ENCODE peak calls at places on chromosome 22, in six cellular contexts. Y, R, K, C, X and J are unnamed samples. For H3K9me3 and H3K4me1, the result is how much of the 10 kb centered on the place peaks cover.

GRCh38 chr22:23675502-23676415 is 15.1 kb upstream of the RGL4 start:
- DNase-seq in R (no peak), Y (no peak), X (peak), C (no peak), K (no peak), J (peak)

GRCh38 chr22:43272301-43272700 is 70.9 kb downstream of the SCUBE1 start:
- DNase-seq in Y (no peak), K (no peak), X (no peak), C (no peak), R (no peak), J (no peak)

GRCh38 chr22:47291565-47292495 is 529.4 kb downstream of the TBC1D22A start:
- DNase-seq in X (peak), K (no peak), R (no peak), Y (no peak), C (no peak), J (peak)

GRCh38 chr22:23684561-23685031 is 6.2 kb upstream of the RGL4 start:
- DNase-seq in K (no peak), X (no peak), R (no peak), Y (no peak), C (no peak), J (no peak)

GRCh38 chr22:22009661-22010060 is 27.1 kb upstream of the TOP3B start:
- DNase-seq in X (no peak), C (no peak), Y (no peak), K (no peak), R (no peak), J (no peak)

GRCh38 chr22:45202333-45203149 is 38.2 kb downstream of the KIAA0930 start:
- DNase-seq in K (no peak), C (no peak), Y (no peak), R (peak), X (peak), J (no peak)

GRCh38 chr22:29702931-29703594 is 16.7 kb upstream of the CABP7 start:
- DNase-seq in K (peak), C (no peak), Y (no peak), X (no peak), R (peak), J (peak)

GRCh38 chr22:41418717-41419116 is 27.9 kb downstream of the TOB2 start:
- DNase-seq in C (no peak), K (no peak), R (no peak), X (no peak), Y (no peak), J (no peak)

GRCh38 chr22:46737105-46737975 is 712 bp downstream of the CERK start:
- DNase-seq in R (no peak), K (peak), Y (peak), X (peak), C (peak), J (peak)

GRCh38 chr22:44181912-44182590 is 1.3 kb downstream of the PARVG start:
- DNase-seq in R (no peak), C (peak), Y (no peak), K (no peak), X (no peak), J (no peak)

GRCh38 chr22:27726726-27727449 is 74.7 kb downstream of the MN1 start:
- DNase-seq in K (peak), Y (no peak), R (peak), X (no peak), C (no peak), J (peak)

GRCh38 chr22:25169278-25170031 is 30.2 kb upstream of the CRYBB3 start:
- DNase-seq in C (no peak), K (no peak), R (no peak), X (no peak), Y (no peak), J (peak)

GRCh38 chr22:28247667-28248363 is 328.8 kb upstream of the PITPNB start:
- DNase-seq in Y (peak), K (no peak), R (no peak), X (no peak), C (no peak), J (no peak)

GRCh38 chr22:28172948-28173360 is 253.9 kb upstream of the PITPNB start:
- DNase-seq in Y (no peak), R (no peak), C (no peak), K (no peak), X (no peak), J (no peak)

GRCh38 chr22:40666151-40666848 is 13.0 kb upstream of the MCHR1 start:
- DNase-seq in Y (peak), C (no peak), X (no peak), R (no peak), K (peak), J (peak)

GRCh38 chr22:50293441-50294318 is 13.8 kb downstream of the PLXNB2 start:
- DNase-seq in X (peak), C (no peak), Y (peak), R (no peak), K (peak), J (peak)

DNA sequence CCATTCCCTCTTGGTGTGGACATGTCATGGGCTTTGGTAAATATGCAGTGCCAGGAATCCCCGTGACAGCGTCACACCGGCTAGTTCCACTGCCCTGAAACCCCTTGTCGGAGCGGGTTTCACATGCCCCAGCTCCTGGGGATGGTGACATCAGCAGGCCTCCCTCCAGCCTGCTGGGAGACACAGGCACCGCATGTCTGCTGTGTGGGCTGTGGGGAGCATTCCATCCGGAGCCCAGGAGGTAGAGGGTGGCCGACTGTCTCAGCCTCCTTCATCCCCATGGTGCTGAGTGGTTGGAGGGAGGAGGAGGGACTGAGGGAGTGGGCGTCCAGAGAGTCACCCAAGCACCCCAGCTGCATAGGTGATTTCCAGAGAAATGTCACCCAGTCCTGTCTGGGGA is 1161.1 kb downstream of the BRD1 start:
- DNase-seq in C (no peak), X (no peak), R (peak), K (no peak), Y (no peak), J (peak)
- H3K9me3 ChIP-seq in C (under half), X (under half), R (under half), K (under half), Y (under half), J (under half)

GRCh38 chr22:36029406-36029755 is 757 bp upstream of the RBFOX2 start:
- DNase-seq in Y (no peak), C (no peak), K (no peak), R (no peak), X (no peak), J (no peak)

GRCh38 chr22:36028646-36029405 is at the start of gene RBFOX2:
- DNase-seq in X (peak), C (peak), K (peak), Y (peak), R (peak), J (peak)

GRCh38 chr22:36026741-36027140 is 1.9 kb downstream of the RBFOX2 start:
- DNase-seq in R (no peak), C (no peak), Y (peak), X (no peak), K (no peak), J (no peak)

GRCh38 chr22:36027579-36027959 is 1.1 kb downstream of the RBFOX2 start:
- DNase-seq in Y (no peak), K (no peak), R (no peak), C (no peak), X (no peak), J (no peak)

DNA sequence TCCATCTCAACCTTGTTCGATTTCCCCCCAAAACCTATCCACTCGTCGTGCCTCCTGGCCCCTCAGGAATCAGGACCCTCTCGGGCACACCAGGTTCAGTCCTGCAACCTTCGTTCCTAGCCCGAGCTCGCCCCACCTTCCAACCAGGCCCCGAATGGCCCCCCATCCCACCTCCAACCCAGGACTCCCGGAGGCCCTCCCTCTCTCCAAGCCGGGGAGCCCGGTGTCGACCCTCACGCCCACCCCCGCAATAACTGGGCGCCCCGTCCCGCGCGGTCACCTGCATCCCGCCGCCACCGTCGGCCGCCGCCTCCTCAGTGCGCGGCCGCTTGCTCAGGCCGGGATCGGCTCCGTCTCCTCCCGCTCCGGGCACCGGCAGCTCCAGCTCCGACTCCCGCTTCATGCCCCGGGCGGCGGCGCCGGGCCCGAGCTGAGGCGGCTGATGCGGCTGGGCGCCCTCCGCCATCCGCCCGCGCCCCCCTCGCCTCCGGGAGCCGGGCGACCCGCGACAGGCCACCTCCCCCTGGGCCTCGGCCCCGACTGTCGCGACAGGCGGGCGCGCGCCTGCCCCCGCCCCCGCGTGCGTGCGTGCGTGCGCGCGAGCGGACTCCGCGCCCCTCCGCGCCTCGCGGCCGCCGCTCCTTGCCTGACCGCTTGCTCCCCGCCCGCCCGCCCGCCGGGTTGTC is 521 bp downstream of the RBFOX2 start:
- DNase-seq in C (peak), R (peak), X (no peak), K (no peak), Y (peak), J (peak)
- H3K4me3 ChIP-seq in C (peak), R (peak), X (peak), K (peak), Y (peak), J (peak)

GRCh38 chr22:18066181-18066859 is 11.5 kb upstream of the PEX26 start:
- DNase-seq in X (no peak), R (no peak), C (no peak), Y (no peak), K (no peak), J (no peak)
- H3K4me1 ChIP-seq in X (under half), R (under half), C (under half), Y (under half), K (under half), J (under half)

GRCh38 chr22:48857202-48857805 is 970.4 kb downstream of the BRD1 start:
- DNase-seq in K (no peak), R (no peak), C (no peak), Y (no peak), X (no peak), J (no peak)
- H3K9me3 ChIP-seq in K (under half), R (under half), C (under half), Y (under half), X (under half), J (under half)

DNA sequence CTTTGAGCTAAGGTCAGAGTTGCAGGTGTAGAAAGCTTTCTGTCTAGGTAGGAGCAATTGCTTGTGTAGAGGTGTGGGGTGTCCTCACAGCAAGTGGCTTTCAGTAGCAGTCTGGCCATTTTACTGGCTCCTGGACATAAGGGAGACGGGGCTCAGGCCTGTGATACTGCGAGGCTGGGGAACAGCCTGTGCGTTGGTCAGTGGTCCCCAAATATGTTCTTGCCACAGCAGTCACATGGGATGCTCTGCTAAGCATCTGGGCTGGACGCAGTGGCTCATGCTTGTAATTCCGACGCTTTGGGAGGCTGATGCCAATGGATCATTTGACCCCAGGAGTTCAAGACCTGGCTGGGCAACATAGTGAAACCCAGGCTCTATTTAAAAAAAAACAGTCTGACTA is 1.9 kb downstream of the MCM5 start:
- DNase-seq in C (no peak), X (no peak), Y (no peak), K (no peak), R (no peak), J (no peak)
- H3K4me3 ChIP-seq in C (no peak), X (no peak), Y (no peak), K (no peak), R (no peak), J (no peak)